ENCODE peak calls at places on chromosomes 5 and 9, in eight cellular contexts. One of them, this sample, is unnamed.

GRCh38 chr9:93655621-93656425 is 79.4 kb downstream of the PHF2 start:
- DNase-seq in aorta: peak; percentile 57
- DNase-seq in stomach: no peak
- DNase-seq in H7: no peak
- DNase-seq in psoas muscle: peak; percentile 50
- DNase-seq in sigmoid colon: peak; percentile 62
- DNase-seq in transverse colon: peak; percentile 5
- DNase-seq in IMR-90: no peak
- DNase-seq in this sample: no peak

GRCh38 chr5:68738236-68738635 is 355.6 kb upstream of the SLC30A5 start:
- DNase-seq in aorta: no peak
- DNase-seq in H7: no peak
- DNase-seq in transverse colon: no peak
- DNase-seq in sigmoid colon: no peak
- DNase-seq in stomach: no peak
- DNase-seq in IMR-90: no peak
- DNase-seq in psoas muscle: no peak
- DNase-seq in this sample: no peak

GRCh38 chr5:19630875-19631274 is 357.1 kb downstream of the CDH18 start:
- DNase-seq in IMR-90: no peak
- DNase-seq in transverse colon: no peak
- DNase-seq in H7: no peak
- DNase-seq in stomach: no peak
- DNase-seq in psoas muscle: no peak
- DNase-seq in sigmoid colon: no peak
- DNase-seq in aorta: no peak
- DNase-seq in this sample: no peak

GRCh38 chr5:76046761-76047160 is 36.4 kb upstream of the SV2C start:
- DNase-seq in sigmoid colon: no peak
- DNase-seq in stomach: no peak
- DNase-seq in psoas muscle: no peak
- DNase-seq in H7: no peak
- DNase-seq in aorta: no peak
- DNase-seq in IMR-90: no peak
- DNase-seq in transverse colon: no peak
- DNase-seq in this sample: no peak

GRCh38 chr5:41875121-41875520 is 4.9 kb upstream of the OXCT1 start:
- DNase-seq in aorta: no peak
- DNase-seq in psoas muscle: no peak
- DNase-seq in H7: no peak
- DNase-seq in IMR-90: no peak
- DNase-seq in sigmoid colon: no peak
- DNase-seq in transverse colon: no peak
- DNase-seq in stomach: no peak
- DNase-seq in this sample: no peak

GRCh38 chr9:13993482-13994267 is 320.3 kb downstream of the NFIB start:
- DNase-seq in transverse colon: no peak
- DNase-seq in psoas muscle: no peak
- DNase-seq in stomach: no peak
- DNase-seq in aorta: no peak
- DNase-seq in H7: no peak
- DNase-seq in IMR-90: no peak
- DNase-seq in sigmoid colon: no peak
- DNase-seq in this sample: no peak

GRCh38 chr9:655875-656274 is 185.6 kb upstream of the DMRT1 start:
- DNase-seq in psoas muscle: peak; percentile 87
- DNase-seq in aorta: peak; percentile 87
- DNase-seq in transverse colon: no peak
- DNase-seq in IMR-90: no peak
- DNase-seq in stomach: peak; percentile 88
- DNase-seq in sigmoid colon: peak; percentile 79
- DNase-seq in H7: no peak
- DNase-seq in this sample: peak; percentile 99

GRCh38 chr9:33924978-33925797 is 108.2 kb downstream of the UBE2R2 start:
- DNase-seq in transverse colon: peak; percentile 32
- DNase-seq in aorta: peak; percentile 68
- DNase-seq in stomach: peak; percentile 67
- DNase-seq in sigmoid colon: no peak
- DNase-seq in H7: peak; percentile 78
- DNase-seq in psoas muscle: no peak
- DNase-seq in IMR-90: peak; percentile 54
- DNase-seq in this sample: peak; percentile 14

GRCh38 chr5:31124026-31124425 is 69.5 kb upstream of the CDH6 start:
- DNase-seq in aorta: no peak
- DNase-seq in stomach: no peak
- DNase-seq in H7: no peak
- DNase-seq in sigmoid colon: no peak
- DNase-seq in IMR-90: no peak
- DNase-seq in psoas muscle: no peak
- DNase-seq in transverse colon: no peak
- DNase-seq in this sample: peak; percentile 30

GRCh38 chr5:56616454-56617160 is 198.7 kb upstream of the MAP3K1 start:
- DNase-seq in sigmoid colon: no peak
- DNase-seq in transverse colon: no peak
- DNase-seq in H7: no peak
- DNase-seq in psoas muscle: no peak
- DNase-seq in stomach: no peak
- DNase-seq in IMR-90: no peak
- DNase-seq in aorta: no peak
- DNase-seq in this sample: no peak

GRCh38 chr9:135157856-135158571 is 70.5 kb downstream of the OLFM1 start:
- DNase-seq in transverse colon: no peak
- DNase-seq in aorta: no peak
- DNase-seq in sigmoid colon: no peak
- DNase-seq in H7: no peak
- DNase-seq in IMR-90: no peak
- DNase-seq in stomach: no peak
- DNase-seq in psoas muscle: no peak
- DNase-seq in this sample: no peak

GRCh38 chr5:160133071-160133917 is 14.0 kb upstream of the PWWP2A start:
- DNase-seq in aorta: peak; percentile 84
- DNase-seq in transverse colon: no peak
- DNase-seq in psoas muscle: no peak
- DNase-seq in H7: peak; percentile 87
- DNase-seq in stomach: peak; percentile 35
- DNase-seq in sigmoid colon: no peak
- DNase-seq in IMR-90: no peak
- DNase-seq in this sample: no peak

GRCh38 chr9:108903437-108904103 is 30.4 kb downstream of the ELP1 start:
- DNase-seq in psoas muscle: no peak
- DNase-seq in sigmoid colon: no peak
- DNase-seq in stomach: no peak
- DNase-seq in H7: no peak
- DNase-seq in IMR-90: peak; percentile 56
- DNase-seq in aorta: no peak
- DNase-seq in transverse colon: no peak
- DNase-seq in this sample: no peak

GRCh38 chr5:84688566-84688965 is 303.9 kb upstream of the EDIL3 start:
- DNase-seq in transverse colon: no peak
- DNase-seq in sigmoid colon: no peak
- DNase-seq in aorta: no peak
- DNase-seq in H7: no peak
- DNase-seq in psoas muscle: no peak
- DNase-seq in stomach: no peak
- DNase-seq in IMR-90: peak; percentile 72
- DNase-seq in this sample: peak; percentile 78

GRCh38 chr9:129640086-129640870 is 1.7 kb downstream of the ASB6 start:
- DNase-seq in stomach: peak; percentile 59
- DNase-seq in aorta: no peak
- DNase-seq in H7: no peak
- DNase-seq in psoas muscle: no peak
- DNase-seq in sigmoid colon: no peak
- DNase-seq in transverse colon: no peak
- DNase-seq in IMR-90: peak; percentile 39
- DNase-seq in this sample: no peak

GRCh38 chr9:70046274-70047070 is 2.8 kb downstream of the MAMDC2 start:
- DNase-seq in psoas muscle: no peak
- DNase-seq in stomach: no peak
- DNase-seq in transverse colon: no peak
- DNase-seq in H7: no peak
- DNase-seq in IMR-90: no peak
- DNase-seq in sigmoid colon: peak; percentile 79
- DNase-seq in aorta: no peak
- DNase-seq in this sample: peak; percentile 22

GRCh38 chr9:86079421-86080111 is 19.8 kb downstream of the GOLM1 start:
- DNase-seq in H7: no peak
- DNase-seq in transverse colon: no peak
- DNase-seq in sigmoid colon: no peak
- DNase-seq in psoas muscle: no peak
- DNase-seq in IMR-90: no peak
- DNase-seq in aorta: no peak
- DNase-seq in stomach: peak; percentile 53
- DNase-seq in this sample: no peak

GRCh38 chr9:99601506-99601905 is 220.2 kb upstream of the NR4A3 start:
- DNase-seq in transverse colon: no peak
- DNase-seq in psoas muscle: no peak
- DNase-seq in H7: no peak
- DNase-seq in stomach: no peak
- DNase-seq in IMR-90: no peak
- DNase-seq in sigmoid colon: no peak
- DNase-seq in aorta: no peak
- DNase-seq in this sample: no peak

GRCh38 chr5:156722358-156722757 is 127.7 kb upstream of the PPP1R2B start:
- DNase-seq in H7: no peak
- DNase-seq in psoas muscle: no peak
- DNase-seq in sigmoid colon: no peak
- DNase-seq in stomach: no peak
- DNase-seq in IMR-90: peak; percentile 29
- DNase-seq in transverse colon: no peak
- DNase-seq in aorta: no peak
- DNase-seq in this sample: no peak

GRCh38 chr9:121901616-121902015 is 191.5 kb downstream of the TTLL11 start:
- DNase-seq in stomach: no peak
- DNase-seq in IMR-90: peak; percentile 49
- DNase-seq in psoas muscle: no peak
- DNase-seq in sigmoid colon: no peak
- DNase-seq in H7: no peak
- DNase-seq in transverse colon: no peak
- DNase-seq in aorta: no peak
- DNase-seq in this sample: no peak

DNA sequence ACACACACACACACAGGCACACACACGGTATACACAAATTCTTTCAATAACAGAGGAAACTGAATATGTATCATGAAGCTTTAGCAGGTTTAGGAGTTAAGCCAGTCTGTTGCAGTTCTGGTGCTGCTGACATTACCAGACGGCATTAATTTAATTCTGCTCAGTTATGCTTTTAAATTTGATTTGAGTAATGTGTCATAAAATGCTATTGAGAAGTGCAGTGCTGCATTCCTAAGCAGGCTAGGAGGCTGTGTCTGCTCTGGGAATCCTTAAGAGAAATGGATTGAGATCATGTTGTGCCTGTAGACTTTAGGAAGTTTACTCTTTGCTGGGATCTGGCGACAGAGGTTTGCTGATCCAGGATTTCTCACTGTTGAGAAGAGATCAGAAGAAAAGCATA is 733.8 kb downstream of the BRINP1 start:
- DNase-seq in aorta: no peak
- DNase-seq in transverse colon: no peak
- DNase-seq in stomach: no peak
- DNase-seq in sigmoid colon: no peak
- DNase-seq in H7: no peak
- DNase-seq in psoas muscle: no peak
- DNase-seq in IMR-90: no peak
- DNase-seq in this sample: no peak
- H3K27me3 ChIP-seq in aorta: no peaks in the 10 kb centered on the region
- H3K27me3 ChIP-seq in transverse colon: no peaks in the 10 kb centered on the region
- H3K27me3 ChIP-seq in stomach: no peaks in the 10 kb centered on the region
- H3K27me3 ChIP-seq in sigmoid colon: no peaks in the 10 kb centered on the region
- H3K27me3 ChIP-seq in H7: no peaks in the 10 kb centered on the region
- H3K27me3 ChIP-seq in psoas muscle: no peaks in the 10 kb centered on the region
- H3K27me3 ChIP-seq in IMR-90: no peaks in the 10 kb centered on the region
- H3K27me3 ChIP-seq in this sample: no peaks in the 10 kb centered on the region

DNA sequence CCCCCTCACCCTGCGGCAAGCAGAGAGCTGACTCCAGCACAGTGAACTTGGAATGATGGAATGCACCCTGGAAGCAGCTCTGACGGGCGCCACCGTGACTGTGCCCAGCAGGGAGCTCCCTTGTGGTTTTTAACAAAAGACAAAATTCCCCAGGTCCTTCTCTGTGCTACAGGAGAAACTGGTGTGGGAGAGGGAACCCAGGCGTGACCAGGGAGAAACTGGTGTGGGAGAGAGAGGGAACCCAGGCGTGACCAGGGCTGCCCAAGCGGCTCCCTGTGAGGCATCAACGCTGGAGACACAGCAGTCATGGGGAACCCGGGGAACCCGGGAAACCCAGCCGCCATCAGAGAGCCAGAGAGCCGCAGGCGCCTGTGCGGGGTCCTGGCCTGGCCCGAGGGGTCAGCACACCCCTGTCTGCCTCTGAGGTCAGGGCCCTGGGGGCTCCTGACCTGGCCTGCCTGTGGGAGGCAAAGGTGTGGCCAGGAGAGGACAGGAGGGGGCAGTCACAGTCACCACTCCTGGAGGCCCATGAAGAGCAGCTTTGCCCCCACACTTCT is 3.1 kb upstream of the AHRR start:
- DNase-seq in IMR-90: peak; percentile 46
- DNase-seq in H7: peak; percentile 64
- DNase-seq in stomach: no peak
- DNase-seq in psoas muscle: peak; percentile 23
- DNase-seq in aorta: no peak
- DNase-seq in transverse colon: no peak
- DNase-seq in sigmoid colon: no peak
- DNase-seq in this sample: peak; percentile 72
- H3K27me3 ChIP-seq in IMR-90: no peaks in the 10 kb centered on the region
- H3K27me3 ChIP-seq in H7: peaks cover 49% of the 10 kb centered on the region
- H3K27me3 ChIP-seq in stomach: peaks cover 54% of the 10 kb centered on the region
- H3K27me3 ChIP-seq in psoas muscle: peaks cover 48% of the 10 kb centered on the region
- H3K27me3 ChIP-seq in aorta: no peaks in the 10 kb centered on the region
- H3K27me3 ChIP-seq in transverse colon: peaks cover 50% of the 10 kb centered on the region
- H3K27me3 ChIP-seq in sigmoid colon: peaks cover 23% of the 10 kb centered on the region
- H3K27me3 ChIP-seq in this sample: no peaks in the 10 kb centered on the region

GRCh38 chr9:126682113-126682810 is 68.5 kb downstream of the LMX1B start:
- DNase-seq in H7: peak; percentile 81
- DNase-seq in sigmoid colon: no peak
- DNase-seq in transverse colon: no peak
- DNase-seq in IMR-90: no peak
- DNase-seq in psoas muscle: no peak
- DNase-seq in aorta: no peak
- DNase-seq in stomach: no peak
- DNase-seq in this sample: no peak
- H3K27me3 ChIP-seq in H7: peaks cover 71% of the 10 kb centered on the region
- H3K27me3 ChIP-seq in sigmoid colon: peaks cover 18% of the 10 kb centered on the region
- H3K27me3 ChIP-seq in transverse colon: peaks cover 96% of the 10 kb centered on the region
- H3K27me3 ChIP-seq in IMR-90: peaks cover 71% of the 10 kb centered on the region
- H3K27me3 ChIP-seq in psoas muscle: peaks cover 69% of the 10 kb centered on the region
- H3K27me3 ChIP-seq in aorta: no peaks in the 10 kb centered on the region
- H3K27me3 ChIP-seq in stomach: peaks cover 100% of the 10 kb centered on the region
- H3K27me3 ChIP-seq in this sample: peaks cover 2% of the 10 kb centered on the region

DNA sequence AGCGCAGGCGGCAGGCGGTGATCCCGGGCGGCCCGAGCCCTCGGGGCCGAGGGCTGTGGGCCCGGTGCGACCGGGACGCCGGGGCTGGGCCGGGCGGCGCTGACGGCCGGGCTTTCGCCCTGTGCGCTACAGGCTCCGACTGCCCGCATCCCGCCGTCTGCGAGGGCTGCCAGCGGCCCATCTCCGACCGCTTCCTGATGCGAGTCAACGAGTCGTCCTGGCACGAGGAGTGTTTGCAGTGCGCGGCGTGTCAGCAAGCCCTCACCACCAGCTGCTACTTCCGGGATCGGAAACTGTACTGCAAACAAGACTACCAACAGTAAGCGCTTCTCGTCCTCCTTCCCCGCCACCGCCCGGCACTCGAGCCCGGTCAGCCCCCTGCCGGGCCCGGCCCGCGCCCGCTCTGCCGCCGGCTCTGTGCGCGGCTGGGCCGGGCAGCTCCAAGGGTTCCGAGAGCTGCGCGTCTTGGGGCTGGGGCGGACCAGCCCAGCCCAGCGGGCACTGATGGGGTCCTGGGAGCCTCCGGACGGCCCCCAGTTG is 1.6 kb downstream of the LMX1B start:
- DNase-seq in psoas muscle: no peak
- DNase-seq in transverse colon: peak; percentile 22
- DNase-seq in IMR-90: peak; percentile 4
- DNase-seq in aorta: peak; percentile 74
- DNase-seq in sigmoid colon: no peak
- DNase-seq in H7: peak; percentile 86
- DNase-seq in stomach: peak; percentile 47
- DNase-seq in this sample: no peak
- H3K27me3 ChIP-seq in psoas muscle: peaks cover 91% of the 10 kb centered on the region
- H3K27me3 ChIP-seq in transverse colon: peaks cover 94% of the 10 kb centered on the region
- H3K27me3 ChIP-seq in IMR-90: peaks cover 95% of the 10 kb centered on the region
- H3K27me3 ChIP-seq in aorta: no peaks in the 10 kb centered on the region
- H3K27me3 ChIP-seq in sigmoid colon: peaks cover 71% of the 10 kb centered on the region
- H3K27me3 ChIP-seq in H7: peaks cover 92% of the 10 kb centered on the region
- H3K27me3 ChIP-seq in stomach: peaks cover 99% of the 10 kb centered on the region
- H3K27me3 ChIP-seq in this sample: no peaks in the 10 kb centered on the region